ENCODE peak calls at places on chromosome 14, in eight cellular contexts. U, T, N, F, S, O, Y and G are unnamed samples.
A peak's percentile ranks its signal among the peaks of the same experiment; 100 is the strongest.

GRCh38 chr14:90518075-90518940 is 121.5 kb downstream of the CALM1 start:
- DNase-seq in T (no peak), S (no peak), N (no peak), O (no peak), F (no peak), Y (no peak), U (no peak), G (no peak)

GRCh38 chr14:45144658-45145057 is 8.9 kb downstream of the FANCM start:
- DNase-seq in Y (no peak), N (no peak), F (no peak), U (no peak), T (no peak), S (no peak), O (no peak), G (no peak)

GRCh38 chr14:23164250-23164649 is 19.2 kb downstream of the SLC7A8 start:
- DNase-seq in S (no peak), F (no peak), U (no peak), O (no peak), Y (no peak), N (no peak), T (peak; percentile 39), G (no peak)

GRCh38 chr14:75981426-75981825 is 369 bp downstream of the TGFB3 start:
- DNase-seq in F (no peak), S (peak; percentile 61), Y (no peak), T (no peak), U (peak; percentile 12), N (no peak), O (no peak), G (no peak)

GRCh38 chr14:51248041-51248987 is 8.3 kb downstream of the TMX1 start:
- DNase-seq in Y (no peak), S (no peak), N (no peak), T (no peak), O (no peak), U (no peak), F (no peak), G (no peak)

GRCh38 chr14:98183556-98183955 is 1088.4 kb downstream of the BCL11B start:
- DNase-seq in F (no peak), Y (no peak), N (no peak), T (no peak), O (no peak), S (no peak), U (no peak), G (no peak)

GRCh38 chr14:66359500-66359899 is 126.7 kb upstream of the CCDC196 start:
- DNase-seq in O (no peak), T (peak; percentile 75), N (peak; percentile 50), U (peak; percentile 33), S (peak; percentile 84), Y (peak; percentile 54), F (no peak), G (no peak)

GRCh38 chr14:86892167-86892956 is 1100.6 kb downstream of the GALC start:
- DNase-seq in N (no peak), S (no peak), U (no peak), Y (no peak), T (no peak), F (no peak), O (no peak), G (no peak)

GRCh38 chr14:77011226-77011762 is 17.2 kb downstream of the IRF2BPL start:
- DNase-seq in S (no peak), F (no peak), T (no peak), U (peak; percentile 33), Y (no peak), O (no peak), N (no peak), G (no peak)

GRCh38 chr14:30270200-30271161 is 288.5 kb upstream of the G2E3 start:
- DNase-seq in S (peak; percentile 93), Y (peak; percentile 84), N (peak; percentile 61), O (peak; percentile 87), T (peak; percentile 87), F (peak; percentile 80), U (peak; percentile 26), G (peak; percentile 79)

GRCh38 chr14:90451953-90452352 is 55.1 kb downstream of the CALM1 start:
- DNase-seq in U (no peak), T (no peak), S (no peak), O (no peak), F (no peak), N (no peak), Y (no peak), G (no peak)

GRCh38 chr14:70955543-70956480 is 48.6 kb downstream of the PCNX1 start:
- DNase-seq in S (peak; percentile 41), U (peak; percentile 57), O (no peak), T (peak; percentile 51), F (no peak), N (peak; percentile 7), Y (peak; percentile 64), G (peak; percentile 8)

GRCh38 chr14:52473557-52473956 is 78.7 kb downstream of the TXNDC16 start:
- DNase-seq in T (peak; percentile 71), O (no peak), U (peak; percentile 49), Y (peak; percentile 45), F (no peak), S (peak; percentile 38), N (no peak), G (no peak)

GRCh38 chr14:65566820-65567522 is 154.4 kb downstream of the FUT8 start:
- DNase-seq in T (no peak), N (no peak), O (no peak), U (no peak), F (no peak), S (no peak), Y (no peak), G (no peak)

GRCh38 chr14:79436325-79436724 is 775.0 kb downstream of the DIO2 start:
- DNase-seq in N (no peak), T (no peak), S (no peak), O (no peak), Y (no peak), U (no peak), F (no peak), G (no peak)

GRCh38 chr14:91380610-91381371 is 36.8 kb downstream of the CCDC88C start:
- DNase-seq in S (no peak), O (no peak), Y (no peak), N (no peak), T (peak; percentile 72), U (no peak), F (no peak), G (peak; percentile 68)

DNA sequence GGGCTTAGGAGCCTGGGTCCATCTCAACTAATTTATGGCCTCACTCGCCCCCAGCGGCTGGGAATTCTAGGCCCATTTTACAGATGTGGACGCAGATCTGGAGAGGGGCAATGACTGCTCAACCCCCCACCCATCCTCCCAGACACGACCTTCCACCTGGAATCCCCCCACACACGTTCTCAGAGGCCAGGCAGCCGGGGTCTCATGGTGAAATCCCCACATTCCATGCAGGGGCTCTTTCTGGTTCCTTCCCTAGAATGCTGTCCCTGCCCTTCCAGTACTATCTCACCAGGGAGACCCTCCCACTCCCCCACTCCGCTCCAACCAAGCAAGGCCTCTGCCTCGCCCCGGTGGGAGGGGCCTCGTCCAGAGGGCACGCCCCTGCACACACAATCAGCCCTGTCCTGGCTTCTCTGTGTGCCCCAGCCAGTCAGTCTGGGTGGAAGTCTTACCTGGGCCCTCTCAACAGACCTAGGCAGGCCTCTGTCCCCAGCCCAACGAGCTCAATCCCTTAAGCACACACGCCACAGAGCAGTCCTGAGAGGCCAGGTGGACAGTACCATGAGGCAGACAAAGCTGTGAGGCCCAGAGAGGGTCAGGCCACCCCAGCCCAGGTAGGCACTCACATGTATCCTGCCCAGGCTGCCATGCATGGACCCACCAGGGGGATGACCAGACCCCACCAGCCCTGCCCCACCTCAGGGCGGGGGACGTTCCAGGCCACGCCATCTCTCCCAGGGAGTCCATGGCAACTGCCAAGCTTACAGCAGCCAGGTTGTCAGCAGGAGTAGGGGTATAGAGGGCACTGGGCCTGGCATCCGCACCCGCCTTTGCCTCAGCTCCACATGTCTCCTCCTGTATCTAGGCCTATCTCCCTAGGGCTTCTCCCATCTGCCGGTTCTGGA is 1.3 kb upstream of the ANKRD9 start:
- DNase-seq in F (no peak), S (peak; percentile 94), U (no peak), N (no peak), O (peak; percentile 70), T (no peak), Y (no peak), G (no peak)
- H3K4me3 ChIP-seq in F (peak overlapping the region; percentile 79), S (peak overlapping the region; percentile 81), U (peak overlapping the region; percentile 57), N (no peak overlapping the region), O (peak overlapping the region; percentile 76), T (no peak overlapping the region), Y (peak overlapping the region; percentile 72), G (no peak overlapping the region)

GRCh38 chr14:31578266-31578665 is 17.1 kb downstream of the NUBPL start:
- DNase-seq in F (no peak), Y (peak; percentile 13), T (peak; percentile 7), S (no peak), O (no peak), N (no peak), U (no peak), G (no peak)
- H3K27ac ChIP-seq in F (peak overlapping the region; percentile 3), Y (no peak overlapping the region), T (no peak overlapping the region), S (no peak overlapping the region), O (peak overlapping the region; percentile 16), N (no peak overlapping the region), U (no peak overlapping the region), G (no peak overlapping the region)

DNA sequence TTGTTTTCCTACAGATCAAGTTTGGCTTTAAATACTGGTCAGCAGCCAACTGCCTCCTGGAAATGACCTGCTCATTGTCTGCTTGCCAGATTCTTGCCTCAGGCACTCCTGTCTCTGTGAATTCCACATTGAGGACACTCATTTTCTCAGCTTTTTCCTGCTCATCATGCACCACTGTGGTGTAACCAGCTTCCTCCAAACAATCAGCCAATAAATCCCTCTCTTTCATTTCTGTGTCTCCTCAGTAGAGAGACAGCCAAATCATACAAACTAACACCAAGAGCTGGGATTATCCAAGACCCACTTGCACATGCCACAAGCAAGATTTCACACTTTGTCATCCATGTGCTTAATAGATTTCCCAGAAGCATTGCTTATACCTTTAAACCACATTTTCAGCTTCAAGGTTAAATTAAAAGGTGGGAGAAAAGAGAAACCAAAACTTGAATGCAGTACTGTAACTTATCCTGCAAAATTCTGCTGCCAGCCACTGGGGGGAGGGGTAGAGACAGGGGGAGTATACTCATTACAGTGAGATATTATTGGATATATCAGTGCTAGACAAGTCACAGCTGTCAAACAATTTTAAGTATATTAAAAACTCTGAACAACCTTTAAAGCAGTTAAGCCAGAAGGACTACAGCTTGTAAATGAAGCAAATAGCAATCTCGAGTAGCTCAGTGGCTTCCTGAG is 105.0 kb downstream of the PPP2R5E start:
- DNase-seq in N (peak; percentile 73), U (peak; percentile 6), S (peak; percentile 36), T (peak; percentile 87), F (no peak), O (peak; percentile 74), Y (peak; percentile 94), G (peak; percentile 88)
- H3K4me3 ChIP-seq in N (peak overlapping the region; percentile 45), U (no peak overlapping the region), S (no peak overlapping the region), T (peak overlapping the region; percentile 52), F (peak overlapping the region; percentile 18), O (no peak overlapping the region), Y (peak overlapping the region; percentile 60), G (no peak overlapping the region)

DNA sequence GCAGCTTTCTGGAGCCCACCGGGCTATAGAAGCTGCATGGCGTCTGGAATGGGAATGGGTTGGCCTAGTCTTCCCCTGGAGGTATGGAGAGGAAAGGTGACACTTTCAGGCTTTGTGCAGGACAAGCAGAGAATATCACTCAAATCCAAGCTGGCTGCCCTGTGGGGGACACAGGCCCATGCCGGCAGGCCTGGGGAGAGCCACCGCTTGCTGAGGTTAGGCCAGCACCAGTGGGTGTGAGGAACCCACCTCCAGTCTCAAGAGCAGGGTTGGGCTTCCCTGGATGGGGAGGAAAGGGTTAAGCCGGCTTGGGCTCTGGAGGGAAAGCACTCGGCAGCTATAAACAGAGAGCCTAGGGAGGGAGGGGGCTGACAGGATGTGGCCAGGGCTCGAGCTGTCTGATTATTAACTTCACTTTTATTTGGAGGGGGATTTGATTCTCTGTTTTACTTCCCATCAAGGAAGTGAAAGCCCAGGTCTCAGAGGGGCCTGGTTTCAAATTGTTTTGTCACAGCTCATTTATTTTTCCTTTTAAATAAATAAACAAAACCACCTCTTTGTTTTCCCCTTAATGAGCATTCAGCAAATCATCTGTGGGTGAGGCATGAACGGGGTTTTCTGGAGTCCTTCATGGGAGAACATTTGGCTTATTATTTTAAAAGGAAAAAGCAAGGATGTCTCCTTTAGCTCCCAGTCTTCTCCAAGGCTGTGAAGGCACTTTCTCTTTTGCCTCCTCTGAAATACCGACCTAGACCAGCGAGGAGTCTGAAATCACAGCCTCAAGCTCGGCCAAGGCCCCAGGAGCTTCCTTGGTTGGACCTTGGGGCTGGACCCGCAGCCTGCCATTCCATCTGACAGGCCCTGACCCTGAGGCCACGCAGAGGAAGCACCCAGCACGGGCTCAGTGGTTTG is 21.8 kb upstream of the ZFP36L1 start:
- DNase-seq in S (peak; percentile 85), Y (peak; percentile 66), O (no peak), U (peak; percentile 64), T (peak; percentile 69), N (no peak), F (peak; percentile 33), G (no peak)
- H3K27ac ChIP-seq in S (peak overlapping the region; percentile 56), Y (peak overlapping the region; percentile 92), O (peak overlapping the region; percentile 99), U (peak overlapping the region; percentile 81), T (peak overlapping the region; percentile 93), N (peak overlapping the region; percentile 95), F (peak overlapping the region; percentile 98), G (peak overlapping the region; percentile 71)